ENCODE peak calls at places on chromosome 13, in ten cellular contexts. K is EL; O is anterior cingulate cortex; P is stimulated activated CD4-positive, alpha-beta T cell treated with anti-CD3 and anti-CD28 coated beads, Interleukin-2, amount 100 ng/mL, for 48 hours; R is T-helper 9 cell; E is naive thymus-derived CD4-positive, alpha-beta T cell; N is cardiac fibroblast; A is BE2C; Y is NCI-H510A treated with DMSO at 0.1 percent for 48 hours; U is Right ventricle myocardium inferior. S is an unnamed sample.

GRCh38 chr13:33678906-33679657 is 138.9 kb upstream of the RFC3 start:
- DNase-seq in K (no peak), A (peak), U (peak), Y (peak), N (peak), P (peak), R (peak), O (no peak), E (no peak), S (peak)

GRCh38 chr13:32136061-32136460 is 104.5 kb downstream of the FRY start:
- DNase-seq in E (no peak), N (no peak), R (no peak), Y (no peak), A (no peak), K (no peak), U (no peak), O (no peak), P (no peak), S (no peak)

GRCh38 chr13:98411617-98412310 is 165.1 kb downstream of the STK24 start:
- DNase-seq in Y (no peak), A (no peak), N (no peak), R (no peak), P (no peak), E (no peak), O (no peak), U (no peak), K (no peak), S (no peak)

GRCh38 chr13:33838567-33839131 is 20.7 kb downstream of the RFC3 start:
- DNase-seq in Y (no peak), U (no peak), R (no peak), O (no peak), P (no peak), K (no peak), E (no peak), A (no peak), N (peak), S (no peak)

GRCh38 chr13:23609414-23610186 is 39.4 kb downstream of the TNFRSF19 start:
- DNase-seq in E (no peak), Y (peak), O (no peak), A (no peak), N (peak), R (no peak), U (no peak), P (no peak), K (peak), S (no peak)

GRCh38 chr13:114065926-114066774 is 66.3 kb downstream of the RASA3 start:
- DNase-seq in N (no peak), U (peak), Y (no peak), R (peak), K (no peak), P (no peak), O (no peak), E (peak), A (no peak), S (no peak)

GRCh38 chr13:27137759-27138158 is 33.9 kb downstream of the USP12 start:
- DNase-seq in A (no peak), U (no peak), R (no peak), N (no peak), E (no peak), Y (no peak), O (peak), P (no peak), K (no peak), S (no peak)

GRCh38 chr13:109494955-109495354 is 291.4 kb downstream of the IRS2 start:
- DNase-seq in O (no peak), N (peak), Y (no peak), P (no peak), E (no peak), A (no peak), U (no peak), K (peak), R (no peak), S (no peak)

GRCh38 chr13:40608308-40608707 is 58.1 kb downstream of the FOXO1 start:
- DNase-seq in K (no peak), Y (no peak), R (no peak), N (no peak), O (no peak), P (no peak), U (no peak), A (no peak), E (no peak), S (no peak)

GRCh38 chr13:113804017-113804702 is 45.1 kb downstream of the TMEM255B start:
- DNase-seq in U (peak), Y (no peak), N (no peak), O (no peak), K (no peak), P (no peak), A (no peak), R (no peak), E (no peak), S (no peak)

GRCh38 chr13:76711515-76712182 is 174.6 kb downstream of the KCTD12 start:
- DNase-seq in O (no peak), A (no peak), Y (no peak), U (no peak), P (no peak), K (peak), E (no peak), N (peak), R (no peak), S (no peak)

GRCh38 chr13:53775807-53776206 is 747.2 kb downstream of the OLFM4 start:
- DNase-seq in K (no peak), R (no peak), E (no peak), Y (no peak), U (no peak), A (no peak), O (no peak), P (no peak), N (no peak), S (no peak)

GRCh38 chr13:33509642-33510229 is 224.2 kb upstream of the STARD13 start:
- DNase-seq in K (peak), A (no peak), P (no peak), N (peak), O (no peak), R (no peak), Y (no peak), E (no peak), U (peak), S (no peak)

GRCh38 chr13:110907951-110908898 is 6.6 kb downstream of the ANKRD10 start:
- DNase-seq in K (no peak), E (no peak), A (no peak), O (no peak), R (no peak), N (peak), U (no peak), P (no peak), Y (no peak), S (peak)

GRCh38 chr13:51584731-51585191 is 499 bp downstream of the WDFY2 start:
- DNase-seq in R (peak), Y (peak), U (peak), K (peak), N (peak), P (peak), O (no peak), E (peak), A (peak), S (no peak)

GRCh38 chr13:45416521-45417125 is 1.6 kb downstream of the SLC25A30 start:
- DNase-seq in O (no peak), P (no peak), N (no peak), Y (no peak), R (no peak), K (no peak), E (no peak), U (no peak), A (no peak), S (peak)

GRCh38 chr13:110307697-110308376 is 753 bp downstream of the COL4A2 start:
- DNase-seq in N (no peak), K (no peak), U (no peak), R (no peak), Y (no peak), E (no peak), O (no peak), P (no peak), A (no peak), S (no peak)

GRCh38 chr13:33722216-33722900 is 95.6 kb upstream of the RFC3 start:
- DNase-seq in O (no peak), E (no peak), R (no peak), K (peak), N (peak), U (no peak), A (no peak), P (no peak), Y (no peak), S (peak)

GRCh38 chr13:62130016-62130970 is 714.6 kb upstream of the PCDH20 start:
- DNase-seq in U (no peak), N (no peak), A (no peak), R (no peak), E (no peak), K (no peak), Y (no peak), P (no peak), O (no peak), S (no peak)

GRCh38 chr13:50081106-50081898 is 66.1 kb downstream of the KCNRG start:
- DNase-seq in P (peak), U (peak), E (peak), N (no peak), O (peak), K (no peak), Y (peak), A (peak), R (peak), S (no peak)

GRCh38 chr13:74217816-74218215 is 83.6 kb upstream of the KLF12 start:
- DNase-seq in P (no peak), A (no peak), R (no peak), E (no peak), K (peak), Y (no peak), N (peak), O (no peak), U (no peak), S (no peak)

GRCh38 chr13:111204438-111205177 is 89.5 kb downstream of the ARHGEF7 start:
- DNase-seq in E (no peak), P (no peak), U (peak), O (no peak), N (peak), K (peak), R (no peak), Y (no peak), A (no peak), S (no peak)

GRCh38 chr13:32209670-32210069 is 105.5 kb downstream of the ZAR1L start:
- DNase-seq in U (no peak), R (no peak), Y (no peak), E (no peak), O (no peak), A (no peak), N (no peak), K (no peak), P (no peak), S (no peak)

GRCh38 chr13:61410266-61410665 is 5.4 kb downstream of the PCDH20 start:
- DNase-seq in E (no peak), K (no peak), R (no peak), N (no peak), A (no peak), U (no peak), O (no peak), P (no peak), Y (no peak), S (no peak)

GRCh38 chr13:43005460-43006236 is 13.6 kb upstream of the EPSTI1 start:
- DNase-seq in P (no peak), A (no peak), N (peak), O (no peak), Y (no peak), U (no peak), K (peak), E (no peak), R (no peak), S (no peak)

GRCh38 chr13:109569938-109570711 is 216.3 kb downstream of the IRS2 start:
- DNase-seq in Y (no peak), U (peak), O (no peak), E (peak), A (no peak), N (no peak), K (no peak), P (peak), R (peak), S (no peak)

GRCh38 chr13:73366241-73366640 is 307.4 kb downstream of the KLF5 start:
- DNase-seq in Y (no peak), K (no peak), E (no peak), A (no peak), U (no peak), R (no peak), P (no peak), O (no peak), N (no peak), S (no peak)

GRCh38 chr13:68506888-68507551 is 1276.9 kb upstream of the PCDH9 start:
- DNase-seq in O (no peak), U (no peak), K (no peak), P (no peak), R (no peak), E (no peak), A (no peak), Y (no peak), N (no peak), S (no peak)

GRCh38 chr13:49410477-49410876 is 33.4 kb downstream of the CAB39L start:
- DNase-seq in R (no peak), U (no peak), E (no peak), P (no peak), K (no peak), N (no peak), A (no peak), O (no peak), Y (no peak), S (no peak)

GRCh38 chr13:26584713-26585112 is 27.2 kb downstream of the WASF3 start:
- DNase-seq in K (peak), R (no peak), U (no peak), P (no peak), A (no peak), N (peak), Y (no peak), O (no peak), E (no peak), S (no peak)